ENCODE peak calls at places on chromosome 7, in five cellular contexts. C, A, K, R and D are unnamed samples.

GRCh38 chr7:112449902-112450806 is at the start of gene IFRD1:
- DNase-seq in C (peak; percentile 89), A (peak; percentile 98), K (peak; percentile 100), R (peak; percentile 99), D (peak; percentile 98)

GRCh38 chr7:36667007-36667406 is 57.3 kb downstream of the AOAH start:
- DNase-seq in C (no peak), A (no peak), K (no peak), R (no peak), D (no peak)

GRCh38 chr7:11404355-11404754 is 427.6 kb downstream of the THSD7A start:
- DNase-seq in C (no peak), A (no peak), K (no peak), R (no peak), D (no peak)

GRCh38 chr7:98641646-98642489 is 24.8 kb downstream of the NPTX2 start:
- DNase-seq in C (no peak), A (no peak), K (no peak), R (no peak), D (no peak)

GRCh38 chr7:10211861-10212260 is 761.8 kb upstream of the PHF14 start:
- DNase-seq in C (no peak), A (no peak), K (no peak), R (no peak), D (no peak)

GRCh38 chr7:76364198-76364584 is 5.4 kb upstream of the YWHAG start:
- DNase-seq in C (no peak), A (no peak), K (peak; percentile 82), R (no peak), D (no peak)

GRCh38 chr7:85750454-85750949 is 563.6 kb upstream of the SEMA3D start:
- DNase-seq in C (no peak), A (peak; percentile 26), K (no peak), R (peak; percentile 50), D (peak; percentile 31)

GRCh38 chr7:93337047-93337446 is 104.9 kb downstream of the VPS50 start:
- DNase-seq in C (no peak), A (no peak), K (no peak), R (no peak), D (no peak)

GRCh38 chr7:158683541-158683940 is 21.1 kb downstream of the NCAPG2 start:
- DNase-seq in C (no peak), A (no peak), K (no peak), R (no peak), D (no peak)

GRCh38 chr7:27161721-27162547 is 3.4 kb downstream of the HOXA9 start:
- DNase-seq in C (no peak), A (no peak), K (peak; percentile 82), R (no peak), D (no peak)

GRCh38 chr7:30472771-30473392 is 5.7 kb downstream of the NOD1 start:
- DNase-seq in C (no peak), A (no peak), K (no peak), R (no peak), D (peak; percentile 82)

GRCh38 chr7:70456729-70457128 is 675.2 kb upstream of the GALNT17 start:
- DNase-seq in C (no peak), A (peak; percentile 31), K (no peak), R (no peak), D (no peak)

GRCh38 chr7:94823952-94824351 is 83.4 kb upstream of the PPP1R9A start:
- DNase-seq in C (no peak), A (no peak), K (no peak), R (no peak), D (peak; percentile 52)

GRCh38 chr7:55152490-55152889 is 133.7 kb downstream of the EGFR start:
- DNase-seq in C (no peak), A (no peak), K (no peak), R (no peak), D (no peak)

GRCh38 chr7:16583834-16584233 is 57.2 kb downstream of the LRRC72 start:
- DNase-seq in C (no peak), A (no peak), K (no peak), R (no peak), D (no peak)